ENCODE peak calls at places on chromosomes 6 and 20, in ten cellular contexts. V, S, F, Q, X, T, G, W, I and J are unnamed samples.

GRCh38 chr6:24125980-24126379 is at the start of gene NRSN1:
- DNase-seq in V (no peak), S (no peak), F (peak), Q (no peak), X (no peak), T (peak), G (no peak), W (no peak), I (peak), J (no peak)

GRCh38 chr6:166483026-166483425 is 100.3 kb upstream of the MPC1 start:
- DNase-seq in V (no peak), S (no peak), F (no peak), Q (no peak), X (peak), T (no peak), G (no peak), W (no peak), I (no peak), J (no peak)

GRCh38 chr20:61640171-61640570 is 388.1 kb downstream of the CDH4 start:
- DNase-seq in V (no peak), S (no peak), F (no peak), Q (no peak), X (no peak), T (no peak), G (no peak), W (no peak), I (no peak), J (no peak)

GRCh38 chr20:9200620-9201019 is 131.7 kb downstream of the PLCB4 start:
- DNase-seq in V (no peak), S (no peak), F (no peak), Q (no peak), X (no peak), T (no peak), G (no peak), W (no peak), I (no peak), J (no peak)

GRCh38 chr6:161439093-161439492 is 165.2 kb upstream of the AGPAT4 start:
- DNase-seq in V (no peak), S (no peak), F (no peak), Q (no peak), X (peak), T (no peak), G (no peak), W (no peak), I (peak), J (no peak)

GRCh38 chr20:50380697-50381040 is 129.5 kb upstream of the PTPN1 start:
- DNase-seq in V (no peak), S (no peak), F (no peak), Q (no peak), X (no peak), T (no peak), G (no peak), W (no peak), I (peak), J (no peak)

GRCh38 chr20:47354388-47354709 is 2.1 kb downstream of the ZMYND8 start:
- DNase-seq in V (no peak), S (no peak), F (no peak), Q (no peak), X (no peak), T (no peak), G (no peak), W (no peak), I (no peak), J (no peak)

GRCh38 chr6:113530769-113531168 is 326.4 kb upstream of the MARCKS start:
- DNase-seq in V (no peak), S (no peak), F (no peak), Q (no peak), X (no peak), T (no peak), G (no peak), W (no peak), I (no peak), J (no peak)

GRCh38 chr20:59031326-59032022 is 661 bp downstream of the ATP5F1E start:
- DNase-seq in V (no peak), S (no peak), F (no peak), Q (no peak), X (no peak), T (no peak), G (no peak), W (no peak), I (peak), J (no peak)

GRCh38 chr20:48783533-48784272 is 44.1 kb downstream of the PREX1 start:
- DNase-seq in V (no peak), S (no peak), F (peak), Q (no peak), X (no peak), T (no peak), G (peak), W (peak), I (no peak), J (no peak)

GRCh38 chr6:119612176-119612870 is 262.8 kb upstream of the MAN1A1 start:
- DNase-seq in V (no peak), S (no peak), F (no peak), Q (no peak), X (no peak), T (no peak), G (no peak), W (no peak), I (no peak), J (no peak)

GRCh38 chr6:143727035-143727434 is 49.3 kb downstream of the PHACTR2 start:
- DNase-seq in V (no peak), S (no peak), F (no peak), Q (no peak), X (no peak), T (no peak), G (no peak), W (no peak), I (no peak), J (no peak)

GRCh38 chr20:44747166-44748004 is 1.7 kb downstream of the KCNK15 start:
- DNase-seq in V (peak), S (peak), F (peak), Q (no peak), X (peak), T (peak), G (peak), W (peak), I (peak), J (peak)

GRCh38 chr6:22141271-22141745 is 155.5 kb downstream of the PRL start:
- DNase-seq in V (no peak), S (no peak), F (no peak), Q (no peak), X (no peak), T (no peak), G (no peak), W (no peak), I (peak), J (no peak)

GRCh38 chr6:111727798-111728197 is 122.1 kb upstream of the TRAF3IP2 start:
- DNase-seq in V (no peak), S (no peak), F (no peak), Q (no peak), X (no peak), T (no peak), G (no peak), W (no peak), I (no peak), J (no peak)

GRCh38 chr6:125640441-125641150 is 108.8 kb upstream of the HEY2 start:
- DNase-seq in V (no peak), S (no peak), F (no peak), Q (no peak), X (no peak), T (no peak), G (no peak), W (no peak), I (no peak), J (no peak)

GRCh38 chr6:37171141-37171969 is 1.4 kb downstream of the PIM1 start:
- DNase-seq in V (no peak), S (peak), F (peak), Q (peak), X (peak), T (no peak), G (peak), W (peak), I (peak), J (no peak)

GRCh38 chr20:57708694-57709673 is 831 bp downstream of the PMEPA1 start:
- DNase-seq in V (no peak), S (peak), F (no peak), Q (no peak), X (peak), T (no peak), G (no peak), W (no peak), I (no peak), J (peak)